ENCODE peak calls at places on chromosomes 16 and 17, in seven cellular contexts. One of them, this sample, is unnamed.

GRCh38 chr16:55297910-55298175 is 26.2 kb upstream of the IRX6 start:
- DNase-seq in ovary: no peak
- DNase-seq in tibial nerve: no peak
- DNase-seq in head of caudate nucleus: no peak
- DNase-seq in Kasumi-1: no peak
- DNase-seq in activated effector memory CD4-positive, alpha-beta T cell treated with anti-CD3 and anti-CD28 coated beads, Interleukin-2, amount 50 U/mL, for 16 hours: no peak
- DNase-seq in activated naive CD4-positive, alpha-beta T cell treated with anti-CD3 and anti-CD28 coated beads for 36 hours: no peak
- DNase-seq in this sample: no peak

GRCh38 chr16:87499189-87499486 is 6.3 kb upstream of the ZCCHC14 start:
- DNase-seq in ovary: no peak
- DNase-seq in activated naive CD4-positive, alpha-beta T cell treated with anti-CD3 and anti-CD28 coated beads for 36 hours: no peak
- DNase-seq in head of caudate nucleus: no peak
- DNase-seq in activated effector memory CD4-positive, alpha-beta T cell treated with anti-CD3 and anti-CD28 coated beads, Interleukin-2, amount 50 U/mL, for 16 hours: no peak
- DNase-seq in Kasumi-1: no peak
- DNase-seq in tibial nerve: no peak
- DNase-seq in this sample: no peak

GRCh38 chr16:7849891-7850290 is 517.2 kb downstream of the RBFOX1 start:
- DNase-seq in head of caudate nucleus: no peak
- DNase-seq in tibial nerve: no peak
- DNase-seq in activated effector memory CD4-positive, alpha-beta T cell treated with anti-CD3 and anti-CD28 coated beads, Interleukin-2, amount 50 U/mL, for 16 hours: no peak
- DNase-seq in ovary: no peak
- DNase-seq in Kasumi-1: no peak
- DNase-seq in activated naive CD4-positive, alpha-beta T cell treated with anti-CD3 and anti-CD28 coated beads for 36 hours: no peak
- DNase-seq in this sample: peak

GRCh38 chr17:50834126-50834785 is 1.1 kb upstream of the WFIKKN2 start:
- DNase-seq in ovary: no peak
- DNase-seq in activated effector memory CD4-positive, alpha-beta T cell treated with anti-CD3 and anti-CD28 coated beads, Interleukin-2, amount 50 U/mL, for 16 hours: peak
- DNase-seq in tibial nerve: no peak
- DNase-seq in Kasumi-1: no peak
- DNase-seq in activated naive CD4-positive, alpha-beta T cell treated with anti-CD3 and anti-CD28 coated beads for 36 hours: no peak
- DNase-seq in head of caudate nucleus: no peak
- DNase-seq in this sample: no peak

GRCh38 chr17:28372945-28373274 is 1.4 kb downstream of the SARM1 start:
- DNase-seq in activated naive CD4-positive, alpha-beta T cell treated with anti-CD3 and anti-CD28 coated beads for 36 hours: no peak
- DNase-seq in head of caudate nucleus: no peak
- DNase-seq in activated effector memory CD4-positive, alpha-beta T cell treated with anti-CD3 and anti-CD28 coated beads, Interleukin-2, amount 50 U/mL, for 16 hours: no peak
- DNase-seq in Kasumi-1: no peak
- DNase-seq in ovary: no peak
- DNase-seq in tibial nerve: no peak
- DNase-seq in this sample: no peak

GRCh38 chr16:53626816-53627215 is 76.8 kb downstream of the RPGRIP1L start:
- DNase-seq in tibial nerve: no peak
- DNase-seq in head of caudate nucleus: no peak
- DNase-seq in Kasumi-1: no peak
- DNase-seq in ovary: no peak
- DNase-seq in activated effector memory CD4-positive, alpha-beta T cell treated with anti-CD3 and anti-CD28 coated beads, Interleukin-2, amount 50 U/mL, for 16 hours: no peak
- DNase-seq in activated naive CD4-positive, alpha-beta T cell treated with anti-CD3 and anti-CD28 coated beads for 36 hours: no peak
- DNase-seq in this sample: no peak

GRCh38 chr17:34400301-34400931 is 37.4 kb upstream of the CCL1 start:
- DNase-seq in tibial nerve: no peak
- DNase-seq in activated naive CD4-positive, alpha-beta T cell treated with anti-CD3 and anti-CD28 coated beads for 36 hours: no peak
- DNase-seq in head of caudate nucleus: no peak
- DNase-seq in Kasumi-1: no peak
- DNase-seq in ovary: no peak
- DNase-seq in activated effector memory CD4-positive, alpha-beta T cell treated with anti-CD3 and anti-CD28 coated beads, Interleukin-2, amount 50 U/mL, for 16 hours: no peak
- DNase-seq in this sample: no peak

GRCh38 chr17:32187276-32187675 is 45.0 kb downstream of the RHOT1 start:
- DNase-seq in Kasumi-1: no peak
- DNase-seq in activated naive CD4-positive, alpha-beta T cell treated with anti-CD3 and anti-CD28 coated beads for 36 hours: no peak
- DNase-seq in ovary: no peak
- DNase-seq in activated effector memory CD4-positive, alpha-beta T cell treated with anti-CD3 and anti-CD28 coated beads, Interleukin-2, amount 50 U/mL, for 16 hours: no peak
- DNase-seq in head of caudate nucleus: no peak
- DNase-seq in tibial nerve: no peak
- DNase-seq in this sample: no peak

GRCh38 chr16:87853411-87854052 is 15.8 kb downstream of the SLC7A5 start:
- DNase-seq in Kasumi-1: peak
- DNase-seq in tibial nerve: peak
- DNase-seq in activated effector memory CD4-positive, alpha-beta T cell treated with anti-CD3 and anti-CD28 coated beads, Interleukin-2, amount 50 U/mL, for 16 hours: peak
- DNase-seq in ovary: peak
- DNase-seq in activated naive CD4-positive, alpha-beta T cell treated with anti-CD3 and anti-CD28 coated beads for 36 hours: peak
- DNase-seq in head of caudate nucleus: peak
- DNase-seq in this sample: peak

GRCh38 chr17:32302037-32302436 is 36.4 kb downstream of the RHBDL3 start:
- DNase-seq in activated effector memory CD4-positive, alpha-beta T cell treated with anti-CD3 and anti-CD28 coated beads, Interleukin-2, amount 50 U/mL, for 16 hours: no peak
- DNase-seq in activated naive CD4-positive, alpha-beta T cell treated with anti-CD3 and anti-CD28 coated beads for 36 hours: no peak
- DNase-seq in Kasumi-1: no peak
- DNase-seq in ovary: no peak
- DNase-seq in head of caudate nucleus: no peak
- DNase-seq in tibial nerve: no peak
- DNase-seq in this sample: no peak

GRCh38 chr16:81469710-81470481 is 25.3 kb downstream of the CMIP start:
- DNase-seq in tibial nerve: no peak
- DNase-seq in activated naive CD4-positive, alpha-beta T cell treated with anti-CD3 and anti-CD28 coated beads for 36 hours: peak
- DNase-seq in activated effector memory CD4-positive, alpha-beta T cell treated with anti-CD3 and anti-CD28 coated beads, Interleukin-2, amount 50 U/mL, for 16 hours: peak
- DNase-seq in ovary: no peak
- DNase-seq in Kasumi-1: peak
- DNase-seq in head of caudate nucleus: no peak
- DNase-seq in this sample: peak

GRCh38 chr16:48454051-48454450 is 68.8 kb upstream of the SIAH1 start:
- DNase-seq in tibial nerve: no peak
- DNase-seq in activated effector memory CD4-positive, alpha-beta T cell treated with anti-CD3 and anti-CD28 coated beads, Interleukin-2, amount 50 U/mL, for 16 hours: no peak
- DNase-seq in head of caudate nucleus: no peak
- DNase-seq in ovary: no peak
- DNase-seq in Kasumi-1: no peak
- DNase-seq in activated naive CD4-positive, alpha-beta T cell treated with anti-CD3 and anti-CD28 coated beads for 36 hours: no peak
- DNase-seq in this sample: no peak

GRCh38 chr16:86798247-86799041 is 220.1 kb downstream of the FOXL1 start:
- DNase-seq in activated effector memory CD4-positive, alpha-beta T cell treated with anti-CD3 and anti-CD28 coated beads, Interleukin-2, amount 50 U/mL, for 16 hours: no peak
- DNase-seq in Kasumi-1: no peak
- DNase-seq in tibial nerve: no peak
- DNase-seq in head of caudate nucleus: no peak
- DNase-seq in activated naive CD4-positive, alpha-beta T cell treated with anti-CD3 and anti-CD28 coated beads for 36 hours: no peak
- DNase-seq in ovary: no peak
- DNase-seq in this sample: no peak

GRCh38 chr16:89308391-89309333 is 91.2 kb downstream of the ZNF778 start:
- DNase-seq in activated naive CD4-positive, alpha-beta T cell treated with anti-CD3 and anti-CD28 coated beads for 36 hours: peak
- DNase-seq in Kasumi-1: no peak
- DNase-seq in ovary: no peak
- DNase-seq in head of caudate nucleus: no peak
- DNase-seq in activated effector memory CD4-positive, alpha-beta T cell treated with anti-CD3 and anti-CD28 coated beads, Interleukin-2, amount 50 U/mL, for 16 hours: no peak
- DNase-seq in tibial nerve: no peak
- DNase-seq in this sample: no peak

GRCh38 chr17:70582777-70583176 is 413.4 kb downstream of the KCNJ2 start:
- DNase-seq in tibial nerve: no peak
- DNase-seq in ovary: no peak
- DNase-seq in head of caudate nucleus: no peak
- DNase-seq in activated naive CD4-positive, alpha-beta T cell treated with anti-CD3 and anti-CD28 coated beads for 36 hours: no peak
- DNase-seq in activated effector memory CD4-positive, alpha-beta T cell treated with anti-CD3 and anti-CD28 coated beads, Interleukin-2, amount 50 U/mL, for 16 hours: no peak
- DNase-seq in Kasumi-1: no peak
- DNase-seq in this sample: no peak

GRCh38 chr16:87235810-87236515 is 81.2 kb downstream of the C16orf95 start:
- DNase-seq in head of caudate nucleus: no peak
- DNase-seq in tibial nerve: no peak
- DNase-seq in activated naive CD4-positive, alpha-beta T cell treated with anti-CD3 and anti-CD28 coated beads for 36 hours: no peak
- DNase-seq in activated effector memory CD4-positive, alpha-beta T cell treated with anti-CD3 and anti-CD28 coated beads, Interleukin-2, amount 50 U/mL, for 16 hours: no peak
- DNase-seq in ovary: no peak
- DNase-seq in Kasumi-1: peak
- DNase-seq in this sample: no peak

This sample was measured in pons.